ENCODE peak calls at places on chromosomes 11 and 22, in five cellular contexts. One of them, this sample, is unnamed.

GRCh38 chr22:21698430-21699329 is 32.9 kb downstream of the PPIL2 start:
- DNase-seq in NCI-H748 treated with DMSO at 0.1 percent for 48 hours: no peak
- DNase-seq in CD8-positive, alpha-beta memory T cell: no peak
- DNase-seq in fibroblast of villous mesenchyme: peak
- DNase-seq in adipocyte: peak
- DNase-seq in this sample: no peak

GRCh38 chr11:126355926-126356897 is 726 bp downstream of the ST3GAL4 start:
- DNase-seq in NCI-H748 treated with DMSO at 0.1 percent for 48 hours: no peak
- DNase-seq in adipocyte: peak
- DNase-seq in CD8-positive, alpha-beta memory T cell: no peak
- DNase-seq in fibroblast of villous mesenchyme: no peak
- DNase-seq in this sample: peak

GRCh38 chr11:70862093-70862492 is 390.3 kb downstream of the SHANK2 start:
- DNase-seq in CD8-positive, alpha-beta memory T cell: no peak
- DNase-seq in NCI-H748 treated with DMSO at 0.1 percent for 48 hours: peak
- DNase-seq in fibroblast of villous mesenchyme: no peak
- DNase-seq in adipocyte: no peak
- DNase-seq in this sample: peak

GRCh38 chr11:75778962-75779361 is 10.4 kb downstream of the DGAT2 start:
- DNase-seq in adipocyte: no peak
- DNase-seq in NCI-H748 treated with DMSO at 0.1 percent for 48 hours: no peak
- DNase-seq in fibroblast of villous mesenchyme: no peak
- DNase-seq in CD8-positive, alpha-beta memory T cell: no peak
- DNase-seq in this sample: no peak

GRCh38 chr11:103735497-103736032 is 300.9 kb upstream of the DDI1 start:
- DNase-seq in CD8-positive, alpha-beta memory T cell: no peak
- DNase-seq in adipocyte: no peak
- DNase-seq in NCI-H748 treated with DMSO at 0.1 percent for 48 hours: no peak
- DNase-seq in fibroblast of villous mesenchyme: no peak
- DNase-seq in this sample: no peak

GRCh38 chr11:70420008-70420464 is 21.7 kb downstream of the CTTN start:
- DNase-seq in CD8-positive, alpha-beta memory T cell: no peak
- DNase-seq in adipocyte: no peak
- DNase-seq in fibroblast of villous mesenchyme: peak
- DNase-seq in NCI-H748 treated with DMSO at 0.1 percent for 48 hours: no peak
- DNase-seq in this sample: no peak

GRCh38 chr11:123190504-123190903 is 4.5 kb downstream of the CLMP start:
- DNase-seq in fibroblast of villous mesenchyme: no peak
- DNase-seq in adipocyte: no peak
- DNase-seq in NCI-H748 treated with DMSO at 0.1 percent for 48 hours: no peak
- DNase-seq in CD8-positive, alpha-beta memory T cell: no peak
- DNase-seq in this sample: no peak

GRCh38 chr11:72718101-72718501 is 34.1 kb downstream of the ARAP1 start:
- DNase-seq in NCI-H748 treated with DMSO at 0.1 percent for 48 hours: no peak
- DNase-seq in adipocyte: no peak
- DNase-seq in fibroblast of villous mesenchyme: no peak
- DNase-seq in CD8-positive, alpha-beta memory T cell: no peak
- DNase-seq in this sample: no peak

GRCh38 chr11:7160814-7161489 is 72.2 kb downstream of the RBMXL2 start:
- DNase-seq in fibroblast of villous mesenchyme: peak
- DNase-seq in CD8-positive, alpha-beta memory T cell: no peak
- DNase-seq in NCI-H748 treated with DMSO at 0.1 percent for 48 hours: no peak
- DNase-seq in adipocyte: no peak
- DNase-seq in this sample: no peak

GRCh38 chr22:40332319-40332781 is 13.9 kb upstream of the ADSL start:
- DNase-seq in adipocyte: peak
- DNase-seq in fibroblast of villous mesenchyme: peak
- DNase-seq in CD8-positive, alpha-beta memory T cell: peak
- DNase-seq in NCI-H748 treated with DMSO at 0.1 percent for 48 hours: no peak
- DNase-seq in this sample: no peak

GRCh38 chr11:116991491-116991890 is 106.7 kb downstream of the SIK3 start:
- DNase-seq in fibroblast of villous mesenchyme: no peak
- DNase-seq in adipocyte: no peak
- DNase-seq in CD8-positive, alpha-beta memory T cell: no peak
- DNase-seq in NCI-H748 treated with DMSO at 0.1 percent for 48 hours: no peak
- DNase-seq in this sample: no peak

GRCh38 chr11:65383778-65384177 is 1.3 kb upstream of the SLC25A45 start:
- DNase-seq in fibroblast of villous mesenchyme: no peak
- DNase-seq in adipocyte: peak
- DNase-seq in NCI-H748 treated with DMSO at 0.1 percent for 48 hours: no peak
- DNase-seq in CD8-positive, alpha-beta memory T cell: no peak
- DNase-seq in this sample: no peak

GRCh38 chr11:2792376-2793250 is 92.8 kb upstream of the KCNQ1OT1 start:
- DNase-seq in CD8-positive, alpha-beta memory T cell: no peak
- DNase-seq in NCI-H748 treated with DMSO at 0.1 percent for 48 hours: no peak
- DNase-seq in fibroblast of villous mesenchyme: no peak
- DNase-seq in adipocyte: no peak
- DNase-seq in this sample: peak

GRCh38 chr11:44507896-44508440 is 57.5 kb upstream of the CD82 start:
- DNase-seq in adipocyte: no peak
- DNase-seq in CD8-positive, alpha-beta memory T cell: no peak
- DNase-seq in fibroblast of villous mesenchyme: no peak
- DNase-seq in NCI-H748 treated with DMSO at 0.1 percent for 48 hours: no peak
- DNase-seq in this sample: no peak

This sample was measured in NCI-H146.